ENCODE peak calls at places on chromosomes 7 and 10, in four cellular contexts. One of them, this sample, is unnamed.

GRCh38 chr10:123864923-123865322 is 26.7 kb downstream of the CPXM2 start:
- DNase-seq in K562: no peak
- DNase-seq in HepG2: no peak
- DNase-seq in GM12878: no peak
- DNase-seq in this sample: no peak

GRCh38 chr10:63628526-63629362 is 107.5 kb downstream of the REEP3 start:
- DNase-seq in K562: peak; percentile 49
- DNase-seq in HepG2: peak; percentile 23
- DNase-seq in GM12878: peak; percentile 72
- DNase-seq in this sample: no peak

GRCh38 chr10:120077707-120078492 is 185.4 kb downstream of the SEC23IP start:
- DNase-seq in K562: no peak
- DNase-seq in HepG2: no peak
- DNase-seq in GM12878: peak; percentile 9
- DNase-seq in this sample: no peak

GRCh38 chr10:38600146-38600545 is 506.0 kb downstream of the ZNF37A start:
- DNase-seq in K562: no peak
- DNase-seq in HepG2: no peak
- DNase-seq in GM12878: no peak
- DNase-seq in this sample: no peak

GRCh38 chr7:78768859-78769258 is 684.6 kb downstream of the MAGI2 start:
- DNase-seq in K562: no peak
- DNase-seq in HepG2: no peak
- DNase-seq in GM12878: no peak
- DNase-seq in this sample: no peak

GRCh38 chr7:15929406-15929805 is 242.9 kb upstream of the MEOX2 start:
- DNase-seq in K562: no peak
- DNase-seq in HepG2: no peak
- DNase-seq in GM12878: no peak
- DNase-seq in this sample: no peak

GRCh38 chr7:11341285-11341944 is 367.7 kb downstream of the PHF14 start:
- DNase-seq in K562: no peak
- DNase-seq in HepG2: no peak
- DNase-seq in GM12878: no peak
- DNase-seq in this sample: peak; percentile 47

GRCh38 chr10:22321156-22321711 is 335 bp downstream of the BMI1 start:
- DNase-seq in K562: no peak
- DNase-seq in HepG2: peak; percentile 35
- DNase-seq in GM12878: no peak
- DNase-seq in this sample: peak; percentile 82

GRCh38 chr10:24315211-24315610 is 106.3 kb downstream of the KIAA1217 start:
- DNase-seq in K562: no peak
- DNase-seq in HepG2: no peak
- DNase-seq in GM12878: no peak
- DNase-seq in this sample: no peak

GRCh38 chr10:107032700-107033401 is 131.7 kb downstream of the SORCS1 start:
- DNase-seq in K562: no peak
- DNase-seq in HepG2: no peak
- DNase-seq in GM12878: no peak
- DNase-seq in this sample: no peak

GRCh38 chr10:45040921-45041320 is 40.2 kb downstream of the ZNF22 start:
- DNase-seq in K562: no peak
- DNase-seq in HepG2: no peak
- DNase-seq in GM12878: no peak
- DNase-seq in this sample: no peak

GRCh38 chr10:90804354-90804753 is 53.5 kb downstream of the HTR7 start:
- DNase-seq in K562: no peak
- DNase-seq in HepG2: no peak
- DNase-seq in GM12878: no peak
- DNase-seq in this sample: no peak

DNA sequence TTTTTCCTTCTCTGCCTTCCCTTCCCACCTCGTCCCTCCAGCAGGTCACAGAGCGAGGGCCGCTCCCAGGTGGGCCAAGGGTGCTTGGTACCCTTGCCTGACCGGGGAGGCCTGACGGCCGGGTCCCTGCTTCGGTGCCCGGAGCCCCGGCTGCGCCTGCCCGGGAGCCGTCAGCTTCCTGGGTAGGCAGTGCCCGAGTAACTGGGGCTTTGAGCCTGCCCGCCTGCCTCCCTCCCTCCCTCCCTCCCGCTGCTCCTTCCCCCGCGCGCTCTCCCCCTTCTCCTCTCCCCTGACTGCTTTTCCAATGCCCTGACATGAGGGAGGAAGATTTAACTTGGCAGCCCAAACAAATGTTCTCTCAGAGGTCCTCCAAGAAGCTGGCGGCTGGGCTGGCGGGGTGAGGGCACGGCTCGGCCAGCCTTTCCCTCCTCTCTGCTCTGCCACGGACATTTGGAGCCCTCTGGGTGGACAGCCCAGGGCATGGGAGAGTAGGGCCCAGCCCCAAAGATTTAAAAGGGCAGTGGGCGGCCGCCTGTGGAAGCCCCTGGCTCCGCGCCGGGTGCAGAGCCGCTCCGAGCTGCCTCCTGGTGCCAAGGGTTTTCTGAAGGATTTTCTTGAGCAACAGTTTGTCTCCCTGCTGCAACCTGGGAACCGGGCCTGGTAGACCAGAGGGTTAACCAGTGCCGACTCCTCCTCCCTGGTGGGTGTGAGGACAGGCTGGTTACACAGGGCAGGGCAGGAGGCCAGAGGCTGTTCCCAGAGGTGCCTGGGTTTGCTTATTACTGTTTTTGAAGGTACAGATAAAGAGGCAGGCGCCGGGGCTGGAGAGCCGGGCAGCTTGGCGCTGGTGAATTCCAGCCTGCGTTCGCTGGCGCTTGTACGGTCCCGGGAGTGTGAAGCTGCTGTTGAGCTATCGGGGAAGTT is 2.1 kb downstream of the ZMIZ1 start:
- DNase-seq in K562: no peak
- DNase-seq in HepG2: peak; percentile 90
- DNase-seq in GM12878: no peak
- DNase-seq in this sample: peak; percentile 80
- H3K4me1 ChIP-seq in K562: peaks cover 66% of the 10 kb centered on the region
- H3K4me1 ChIP-seq in HepG2: peaks cover 56% of the 10 kb centered on the region
- H3K4me1 ChIP-seq in GM12878: peaks cover 13% of the 10 kb centered on the region
- H3K4me1 ChIP-seq in this sample: peaks cover 57% of the 10 kb centered on the region

GRCh38 chr10:43043773-43044394 is 33.0 kb upstream of the RET start:
- DNase-seq in K562: no peak
- DNase-seq in HepG2: no peak
- DNase-seq in GM12878: no peak
- DNase-seq in this sample: no peak
- TF ChIP-seq KDM1A in K562: no peak
- TF ChIP-seq KDM1A in HepG2: no peak
- TF ChIP-seq KDM1A in GM12878: no peak
- TF ChIP-seq KDM1A in this sample: no peak

GRCh38 chr10:132459252-132460028 is 62.4 kb downstream of the PWWP2B start:
- DNase-seq in K562: no peak
- DNase-seq in HepG2: peak; percentile 58
- DNase-seq in GM12878: no peak
- DNase-seq in this sample: no peak
- TF ChIP-seq POLR2AphosphoS2 in K562: no peak
- TF ChIP-seq POLR2AphosphoS2 in HepG2: no peak
- TF ChIP-seq POLR2AphosphoS2 in GM12878: no peak
- TF ChIP-seq POLR2AphosphoS2 in this sample: no peak

DNA sequence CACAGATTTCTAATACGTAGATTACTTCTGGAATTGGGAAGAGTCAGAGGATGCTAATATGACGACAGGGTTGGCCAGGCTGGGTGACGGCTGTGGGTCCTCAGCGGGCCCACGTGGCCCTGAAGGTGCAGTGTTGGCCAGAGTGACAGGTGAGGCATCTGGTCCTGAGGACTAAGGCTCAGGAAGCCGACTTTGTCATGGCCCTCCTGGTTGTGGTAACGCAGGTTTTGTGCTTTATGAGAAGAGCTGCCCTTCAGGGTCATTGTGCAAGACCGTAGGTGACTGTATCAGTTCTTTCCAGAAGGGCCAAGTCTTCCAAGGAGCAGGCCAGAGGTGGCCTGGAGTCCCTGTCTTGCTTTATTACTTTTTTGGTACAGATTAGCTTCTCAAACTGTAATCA is 2.5 kb downstream of the EIF3B start:
- DNase-seq in K562: no peak
- DNase-seq in HepG2: no peak
- DNase-seq in GM12878: no peak
- DNase-seq in this sample: no peak
- H3K4me1 ChIP-seq in K562: peaks cover 31% of the 10 kb centered on the region
- H3K4me1 ChIP-seq in HepG2: peaks cover 58% of the 10 kb centered on the region
- H3K4me1 ChIP-seq in GM12878: peaks cover 12% of the 10 kb centered on the region
- H3K4me1 ChIP-seq in this sample: peaks cover 26% of the 10 kb centered on the region

GRCh38 chr7:23895666-23896096 is 185.7 kb downstream of the STK31 start:
- DNase-seq in K562: no peak
- DNase-seq in HepG2: no peak
- DNase-seq in GM12878: no peak
- DNase-seq in this sample: no peak
- TF ChIP-seq KDM1A in K562: no peak
- TF ChIP-seq KDM1A in HepG2: no peak
- TF ChIP-seq KDM1A in GM12878: no peak
- TF ChIP-seq KDM1A in this sample: no peak

GRCh38 chr7:128236924-128237586 is 4.0 kb upstream of the LEP start:
- DNase-seq in K562: no peak
- DNase-seq in HepG2: peak; percentile 56
- DNase-seq in GM12878: peak; percentile 28
- DNase-seq in this sample: peak; percentile 87

GRCh38 chr7:128234475-128234874 is 6.6 kb upstream of the LEP start:
- DNase-seq in K562: no peak
- DNase-seq in HepG2: no peak
- DNase-seq in GM12878: no peak
- DNase-seq in this sample: no peak

GRCh38 chr7:128231677-128232076 is 9.4 kb upstream of the LEP start:
- DNase-seq in K562: no peak
- DNase-seq in HepG2: no peak
- DNase-seq in GM12878: no peak
- DNase-seq in this sample: no peak

GRCh38 chr7:128233471-128233870 is 7.6 kb upstream of the LEP start:
- DNase-seq in K562: no peak
- DNase-seq in HepG2: no peak
- DNase-seq in GM12878: no peak
- DNase-seq in this sample: no peak

DNA sequence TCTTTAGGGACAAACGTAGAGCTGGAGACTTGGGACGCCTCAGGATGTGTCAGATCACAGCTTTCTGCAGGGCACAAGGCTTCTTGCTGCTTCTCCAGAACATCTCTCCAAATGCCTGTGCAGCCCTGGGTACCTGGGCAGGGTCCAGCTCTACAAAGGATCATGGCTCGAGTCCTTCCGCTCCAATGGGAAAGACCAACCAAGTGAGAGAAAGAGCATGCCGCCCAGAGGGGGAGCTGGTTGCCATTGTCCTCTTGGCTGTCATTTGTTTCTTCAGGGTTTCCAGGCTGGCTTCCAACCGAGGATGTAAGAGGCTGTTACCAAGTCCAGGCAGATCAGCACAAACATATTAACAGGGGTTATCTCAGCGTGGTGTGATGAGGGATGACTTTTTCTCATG is 5.6 kb upstream of the LEP start:
- DNase-seq in K562: no peak
- DNase-seq in HepG2: no peak
- DNase-seq in GM12878: no peak
- DNase-seq in this sample: no peak
- TF ChIP-seq POLR2AphosphoS2 in K562: no peak
- TF ChIP-seq POLR2AphosphoS2 in HepG2: no peak
- TF ChIP-seq POLR2AphosphoS2 in GM12878: no peak
- TF ChIP-seq POLR2AphosphoS2 in this sample: no peak

GRCh38 chr7:158816271-158816670 is 13.0 kb downstream of the ESYT2 start:
- DNase-seq in K562: no peak
- DNase-seq in HepG2: no peak
- DNase-seq in GM12878: no peak
- DNase-seq in this sample: no peak
- H3K4me1 ChIP-seq in K562: peaks cover 25% of the 10 kb centered on the region
- H3K4me1 ChIP-seq in HepG2: peaks cover 82% of the 10 kb centered on the region
- H3K4me1 ChIP-seq in GM12878: peaks cover 6% of the 10 kb centered on the region
- H3K4me1 ChIP-seq in this sample: peaks cover 74% of the 10 kb centered on the region

GRCh38 chr7:128020161-128020560 is 11.1 kb downstream of the LRRC4 start:
- DNase-seq in K562: peak; percentile 88
- DNase-seq in HepG2: peak; percentile 35
- DNase-seq in GM12878: no peak
- DNase-seq in this sample: peak; percentile 48
- TF ChIP-seq KDM1A in K562: no peak
- TF ChIP-seq KDM1A in HepG2: no peak
- TF ChIP-seq KDM1A in GM12878: no peak
- TF ChIP-seq KDM1A in this sample: no peak

This sample was measured in A549.